ENCODE peak calls at places on chromosomes 12 and 14, in eight cellular contexts. Q is HS-5; D is GM19239; Z is T-helper 9 cell; X is GM10248; I is hippocampal formation; E is non-pigmented ciliary epithelial cell; U is activated CD8-positive, alpha-beta T cell treated with anti-CD3 and anti-CD28 coated beads for 36 hours. V is an unnamed sample.
A peak's percentile ranks its signal among the peaks of the same experiment; 100 is the strongest.

GRCh38 chr12:95593266-95593871 is 42.1 kb upstream of the USP44 start:
- DNase-seq in Z (no peak), Q (no peak), I (no peak), U (no peak), E (no peak), X (no peak), D (no peak), V (no peak)

GRCh38 chr12:8065991-8066594 is at the start of gene C3AR1:
- DNase-seq in D (no peak), Q (no peak), X (peak; percentile 57), U (peak; percentile 46), Z (peak; percentile 36), E (peak; percentile 63), I (no peak), V (peak; percentile 40)

GRCh38 chr12:43621262-43621661 is 69.3 kb upstream of the ADAMTS20 start:
- DNase-seq in E (no peak), Z (no peak), Q (no peak), U (no peak), X (no peak), I (no peak), D (no peak), V (no peak)

GRCh38 chr12:55548756-55549155 is 646 bp upstream of the OR6C4 start:
- DNase-seq in Z (no peak), D (no peak), Q (no peak), E (no peak), U (no peak), X (no peak), I (no peak), V (no peak)

GRCh38 chr12:105275997-105276760 is 40.2 kb upstream of the APPL2 start:
- DNase-seq in E (no peak), Q (no peak), X (no peak), I (no peak), D (no peak), Z (no peak), U (no peak), V (peak; percentile 40)

GRCh38 chr12:90199008-90199407 is 490.4 kb upstream of the ATP2B1 start:
- DNase-seq in X (no peak), I (no peak), D (no peak), Z (no peak), E (no peak), U (no peak), Q (no peak), V (no peak)

GRCh38 chr14:52248057-52248456 is 19.4 kb upstream of the PTGDR start:
- DNase-seq in E (no peak), I (no peak), Q (no peak), U (no peak), Z (no peak), D (no peak), X (no peak), V (no peak)

GRCh38 chr12:96078281-96078761 is 42.9 kb upstream of the LTA4H start:
- DNase-seq in D (no peak), Q (no peak), Z (no peak), U (no peak), I (no peak), E (no peak), X (no peak), V (no peak)

GRCh38 chr14:75658957-75659356 is 1.7 kb downstream of the ERG28 start:
- DNase-seq in E (no peak), X (no peak), I (no peak), U (no peak), Z (no peak), D (no peak), Q (no peak), V (no peak)

GRCh38 chr14:99708449-99708848 is 24.4 kb downstream of the CYP46A1 start:
- DNase-seq in X (no peak), I (no peak), E (no peak), U (no peak), Q (no peak), D (no peak), Z (no peak), V (no peak)

GRCh38 chr14:77708749-77709148 is 846 bp downstream of the SLIRP start:
- DNase-seq in Z (no peak), D (no peak), E (no peak), X (no peak), U (no peak), I (no peak), Q (no peak), V (no peak)

GRCh38 chr14:61104358-61104757 is 123.3 kb downstream of the SLC38A6 start:
- DNase-seq in Q (no peak), E (no peak), Z (no peak), D (no peak), X (no peak), I (no peak), U (no peak), V (no peak)

GRCh38 chr14:105065280-105066228 is at the start of gene GPR132:
- DNase-seq in U (peak; percentile 96), I (no peak), D (peak; percentile 83), X (peak; percentile 91), Z (peak; percentile 84), Q (no peak), E (no peak), V (no peak)

GRCh38 chr12:70365648-70366518 is at the start of gene KCNMB4:
- DNase-seq in I (peak; percentile 79), D (peak; percentile 80), E (no peak), X (peak; percentile 94), Q (peak; percentile 19), U (peak; percentile 79), Z (peak; percentile 63), V (no peak)

V was measured in foreskin keratinocyte.